ENCODE peak calls at places on chromosomes 5 and 9, in six cellular contexts. G, W, D, Y, V and U are unnamed samples. For H3K4me1 and H3K27me3, the result is how much of the 10 kb centered on the place peaks cover.

GRCh38 chr5:150734579-150735384 is 24.0 kb downstream of the DCTN4 start:
- DNase-seq in D (no peak), Y (no peak), G (no peak), W (peak), V (peak), U (no peak)

GRCh38 chr9:93908591-93909241 is 46.4 kb downstream of the BARX1 start:
- DNase-seq in G (no peak), D (no peak), W (no peak), Y (no peak), V (no peak), U (no peak)

GRCh38 chr9:113375057-113376023 is 1.4 kb downstream of the HDHD3 start:
- DNase-seq in V (no peak), Y (no peak), W (no peak), G (no peak), D (no peak), U (no peak)

GRCh38 chr5:171681667-171682066 is 104.0 kb upstream of the SMIM23 start:
- DNase-seq in W (peak), V (no peak), D (no peak), Y (no peak), G (no peak), U (no peak)

GRCh38 chr5:125058185-125058826 is 311.9 kb upstream of the ZNF608 start:
- DNase-seq in Y (no peak), V (no peak), D (no peak), G (no peak), W (no peak), U (peak)

GRCh38 chr5:170434953-170435605 is 45.9 kb upstream of the KCNMB1 start:
- DNase-seq in W (peak), G (peak), V (peak), D (peak), Y (peak), U (peak)

GRCh38 chr9:12817702-12818101 is 42.9 kb downstream of the LURAP1L start:
- DNase-seq in G (no peak), V (peak), Y (peak), D (no peak), W (no peak), U (peak)

GRCh38 chr5:10595305-10595677 is 31.4 kb downstream of the ANKRD33B start:
- DNase-seq in G (no peak), Y (no peak), W (no peak), D (no peak), V (no peak), U (peak)

GRCh38 chr9:123225374-123225813 is 43.0 kb downstream of the STRBP start:
- DNase-seq in Y (peak), W (no peak), G (peak), V (no peak), D (no peak), U (peak)

GRCh38 chr9:73118898-73119554 is 32.6 kb upstream of the ANXA1 start:
- DNase-seq in V (no peak), D (no peak), Y (no peak), W (no peak), G (no peak), U (peak)

GRCh38 chr5:177023247-177023703 is 779 bp downstream of the ZNF346 start:
- DNase-seq in Y (no peak), W (no peak), G (peak), V (no peak), D (no peak), U (peak)

GRCh38 chr5:9473624-9474023 is 72.3 kb downstream of the SEMA5A start:
- DNase-seq in D (no peak), G (no peak), V (no peak), Y (no peak), W (no peak), U (no peak)

GRCh38 chr5:57324159-57324558 is 150.3 kb downstream of the GPBP1 start:
- DNase-seq in D (no peak), V (no peak), Y (no peak), G (no peak), W (no peak), U (peak)

GRCh38 chr5:144150996-144151395 is 19.5 kb downstream of the YIPF5 start:
- DNase-seq in D (no peak), V (no peak), G (no peak), Y (no peak), W (no peak), U (no peak)

GRCh38 chr9:82332018-82332773 is 343.6 kb downstream of the SPATA31D1 start:
- DNase-seq in V (no peak), D (no peak), G (no peak), Y (no peak), W (no peak), U (peak)

GRCh38 chr5:19865336-19866087 is 122.5 kb downstream of the CDH18 start:
- DNase-seq in Y (no peak), D (no peak), V (no peak), W (no peak), G (no peak), U (no peak)

GRCh38 chr5:136028782-136029742 is at the start of gene TGFBI:
- DNase-seq in W (peak), G (peak), V (peak), Y (peak), D (peak), U (peak)

GRCh38 chr9:18796871-18797270 is 236.1 kb downstream of the SAXO1 start:
- DNase-seq in D (no peak), W (no peak), G (no peak), V (no peak), Y (no peak), U (no peak)

GRCh38 chr5:169350016-169350415 is 49.1 kb upstream of the SLIT3 start:
- DNase-seq in G (no peak), D (no peak), Y (no peak), V (no peak), W (no peak), U (peak)

GRCh38 chr5:174910245-174910737 is 185.9 kb downstream of the MSX2 start:
- DNase-seq in V (peak), W (peak), Y (peak), D (no peak), G (peak), U (peak)

GRCh38 chr5:137738947-137739346 is 3.1 kb upstream of the KLHL3 start:
- DNase-seq in W (no peak), G (no peak), V (no peak), D (no peak), Y (no peak), U (peak)

GRCh38 chr5:104598285-104598684 is 1035.7 kb upstream of the NUDT12 start:
- DNase-seq in V (no peak), Y (no peak), W (no peak), D (no peak), G (no peak), U (no peak)

GRCh38 chr5:135883441-135883840 is 12.2 kb downstream of the IL9 start:
- DNase-seq in D (peak), W (no peak), G (no peak), V (no peak), Y (no peak), U (no peak)

GRCh38 chr9:116452227-116452626 is 234.9 kb upstream of the TRIM32 start:
- DNase-seq in V (no peak), W (no peak), Y (no peak), D (no peak), G (no peak), U (no peak)

DNA sequence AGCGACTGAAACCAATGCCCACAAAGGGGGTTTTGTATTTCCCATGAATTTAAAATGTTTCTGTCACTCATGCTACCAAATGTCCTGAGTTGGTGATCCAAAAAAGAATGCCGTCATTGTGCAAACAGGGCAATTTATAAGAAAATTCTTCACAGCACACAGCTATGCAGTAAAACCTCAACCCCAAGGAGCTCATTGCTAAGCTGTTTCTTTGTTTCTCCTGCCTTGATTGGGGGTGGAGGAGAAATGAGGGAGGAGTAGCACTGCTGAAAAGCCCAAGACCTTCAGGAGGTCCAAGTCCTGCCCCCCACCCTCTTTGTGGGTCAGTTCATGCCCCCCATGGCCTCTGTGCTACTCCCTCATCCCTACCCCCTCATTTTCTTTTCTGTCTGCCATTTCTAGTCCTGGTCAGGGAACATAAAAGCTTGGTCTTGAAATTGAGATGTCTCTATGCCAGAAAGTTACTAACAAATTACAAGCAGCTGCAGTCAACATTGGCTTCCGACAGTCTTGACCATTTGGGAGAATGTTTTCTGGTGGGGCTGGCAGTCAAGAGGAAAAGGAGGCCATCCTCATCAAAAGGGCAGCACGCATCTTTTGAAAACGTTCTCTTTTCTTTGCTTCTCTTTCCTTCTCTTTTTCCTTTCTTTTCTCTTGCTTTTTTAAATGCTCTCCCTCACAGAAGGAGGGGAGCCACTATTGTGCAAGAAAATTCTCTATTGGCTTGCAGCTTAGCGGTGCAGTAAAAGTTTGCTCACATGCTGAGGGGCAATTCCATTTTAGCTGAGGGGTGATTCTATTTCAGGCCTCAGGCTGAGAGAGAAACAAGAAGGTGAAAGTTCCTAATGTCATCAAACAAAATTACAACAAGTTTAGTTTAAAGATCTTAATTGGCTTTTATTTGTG is 133.4 kb downstream of the GCNT1 start:
- DNase-seq in W (no peak), Y (no peak), V (no peak), G (no peak), D (no peak), U (no peak)
- H3K4me1 ChIP-seq in W (under half), Y (under half), V (under half), G (under half), D (under half), U (under half)

GRCh38 chr5:7397005-7397546 is 1.1 kb downstream of the ADCY2 start:
- DNase-seq in W (no peak), Y (no peak), G (no peak), V (no peak), D (no peak), U (no peak)

GRCh38 chr5:7394889-7395431 is 978 bp upstream of the ADCY2 start:
- DNase-seq in W (no peak), G (peak), Y (no peak), D (no peak), V (no peak), U (no peak)

GRCh38 chr5:7395432-7396168 is at the start of gene ADCY2:
- DNase-seq in V (no peak), W (no peak), G (no peak), D (no peak), Y (no peak), U (no peak)

GRCh38 chr5:7397935-7398334 is 2.0 kb downstream of the ADCY2 start:
- DNase-seq in G (no peak), Y (no peak), V (no peak), W (no peak), D (no peak), U (no peak)

DNA sequence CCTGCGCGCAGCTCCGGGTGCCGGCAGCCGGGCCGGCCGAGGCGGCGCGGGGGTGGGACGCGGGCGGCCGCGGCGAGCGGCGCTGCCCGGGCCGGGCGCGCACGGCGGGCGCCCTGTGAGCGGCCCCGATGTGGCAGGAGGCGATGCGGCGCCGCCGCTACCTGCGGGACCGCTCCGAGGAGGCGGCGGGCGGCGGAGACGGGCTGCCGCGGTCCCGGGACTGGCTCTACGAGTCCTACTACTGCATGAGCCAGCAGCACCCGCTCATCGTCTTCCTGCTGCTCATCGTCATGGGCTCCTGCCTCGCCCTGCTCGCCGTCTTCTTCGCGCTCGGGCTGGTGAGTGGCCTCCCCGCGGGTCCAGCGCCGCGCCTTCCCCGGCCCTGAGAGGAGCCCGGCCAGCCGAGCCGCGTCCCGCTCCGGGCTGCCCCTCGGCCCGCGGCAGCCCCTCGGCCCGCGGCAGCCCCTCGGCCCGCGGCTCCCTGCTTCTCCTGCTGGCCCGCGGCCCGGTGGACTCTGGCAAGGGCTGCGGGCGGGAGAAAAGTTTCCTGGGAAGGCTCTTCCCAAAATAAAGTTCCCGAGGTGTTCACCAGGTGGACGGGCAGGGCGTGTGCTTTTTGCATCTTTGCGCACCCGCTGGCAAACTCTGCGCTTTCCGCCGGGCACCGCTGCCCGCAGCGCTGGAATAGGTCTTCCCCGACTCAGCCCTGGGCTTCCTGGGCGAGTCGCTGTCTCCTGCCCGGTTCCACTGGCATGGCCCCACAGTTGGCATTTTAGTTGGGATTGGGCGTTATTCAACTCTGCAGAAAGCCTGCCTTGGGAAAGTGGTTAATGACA is 449 bp downstream of the ADCY2 start:
- DNase-seq in Y (no peak), D (no peak), W (no peak), G (no peak), V (no peak), U (peak)
- H3K27me3 ChIP-seq in Y (under half), D (under half), W (under half), G (under half), V (under half), U (under half)

DNA sequence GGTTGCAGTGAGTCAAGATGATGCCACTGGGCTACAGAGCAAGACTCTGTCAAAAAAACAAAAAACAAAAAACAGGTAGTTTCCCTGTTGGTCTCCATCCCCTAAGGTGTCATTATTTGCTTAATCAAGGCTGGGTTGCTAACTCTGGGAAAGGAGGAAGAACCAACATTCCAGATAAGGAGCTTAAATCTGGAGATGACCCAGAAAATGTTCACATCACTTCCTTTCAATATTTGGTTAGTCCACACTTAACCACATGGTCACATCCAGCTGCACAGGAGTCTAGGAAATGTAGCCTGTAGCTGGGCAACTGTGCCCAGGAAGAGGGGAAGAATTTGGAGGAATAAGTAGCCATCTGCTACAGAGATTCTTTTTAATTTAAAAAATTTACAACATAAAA is 25.9 kb upstream of the MEGF9 start:
- DNase-seq in Y (no peak), G (no peak), W (no peak), D (no peak), V (no peak), U (peak)
- H3K4me1 ChIP-seq in Y (under half), G (under half), W (under half), D (under half), V (under half), U (under half)

GRCh38 chr5:76606665-76607064 is 16.5 kb downstream of the F2RL2 start:
- DNase-seq in G (no peak), W (no peak), Y (no peak), V (no peak), D (no peak), U (no peak)
- H3K27me3 ChIP-seq in G (under half), W (under half), Y (under half), V (under half), D (under half), U (under half)

GRCh38 chr5:159209438-159210305 is at the start of gene RNF145:
- DNase-seq in W (peak), G (peak), Y (peak), V (peak), D (peak), U (peak)
- H3K4me1 ChIP-seq in W (under half), G (under half), Y (under half), V (under half), D (half or more), U (under half)

GRCh38 chr5:1383886-1384401 is 39.0 kb upstream of the CLPTM1L start:
- DNase-seq in V (no peak), G (no peak), Y (no peak), D (no peak), W (no peak), U (no peak)

GRCh38 chr5:1385395-1386273 is 40.7 kb upstream of the CLPTM1L start:
- DNase-seq in V (peak), D (peak), Y (peak), W (peak), G (peak), U (peak)

GRCh38 chr5:1383344-1383743 is 38.4 kb upstream of the CLPTM1L start:
- DNase-seq in D (no peak), G (no peak), Y (no peak), V (no peak), W (no peak), U (no peak)

GRCh38 chr5:1386274-1386717 is 41.4 kb upstream of the CLPTM1L start:
- DNase-seq in Y (peak), V (peak), G (peak), D (no peak), W (no peak), U (peak)

DNA sequence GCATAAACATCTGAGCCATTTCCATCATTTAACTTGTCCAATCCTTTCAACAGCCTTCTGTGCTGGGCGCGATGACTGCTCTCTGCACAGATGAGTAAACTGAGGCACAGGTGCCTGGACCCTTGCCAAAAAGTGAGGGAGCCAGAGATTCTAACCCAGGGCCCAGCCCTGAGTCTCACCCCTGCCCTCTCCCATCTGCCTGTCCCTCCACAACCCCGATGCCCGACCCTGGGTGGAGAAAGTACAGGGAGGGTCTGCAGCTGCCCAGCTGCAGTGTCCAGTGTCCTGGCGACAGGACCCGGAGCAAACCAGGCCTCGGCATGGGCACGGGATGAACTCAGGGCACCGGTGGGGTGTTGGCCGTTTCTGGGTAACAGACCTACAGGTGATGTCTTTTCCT is 39.6 kb upstream of the CLPTM1L start:
- DNase-seq in W (no peak), G (no peak), V (no peak), Y (no peak), D (no peak), U (no peak)
- H3K27me3 ChIP-seq in W (half or more), G (under half), V (under half), Y (under half), D (under half), U (under half)